ENCODE peak calls at places on chromosomes 13 and 19, in seven cellular contexts. H, I, X, R, V, D and L are unnamed samples.
A peak's percentile ranks its signal among the peaks of the same experiment; 100 is the strongest.

GRCh38 chr13:23899555-23899954 is 2.3 kb upstream of the C1QTNF9B start:
- DNase-seq in D (peak; percentile 61), R (no peak), I (peak; percentile 32), X (no peak), H (peak; percentile 67), V (no peak), L (no peak)

GRCh38 chr13:113560645-113561416 is 23.7 kb upstream of the TFDP1 start:
- DNase-seq in R (no peak), I (no peak), H (no peak), V (no peak), D (no peak), X (no peak), L (no peak)

GRCh38 chr19:46976845-46977320 is 42.8 kb upstream of the NPAS1 start:
- DNase-seq in D (no peak), V (no peak), R (no peak), H (no peak), I (no peak), X (peak; percentile 70), L (no peak)

GRCh38 chr13:41458939-41459753 is 1.8 kb downstream of the RGCC start:
- DNase-seq in R (peak; percentile 70), H (peak; percentile 73), D (no peak), I (peak; percentile 45), X (no peak), V (peak; percentile 48), L (no peak)

GRCh38 chr13:31870511-31870910 is 131.2 kb downstream of the RXFP2 start:
- DNase-seq in V (no peak), H (no peak), X (no peak), I (no peak), D (no peak), R (no peak), L (no peak)

GRCh38 chr13:37741536-37741935 is 128.0 kb downstream of the TRPC4 start:
- DNase-seq in D (no peak), V (no peak), I (no peak), X (no peak), H (no peak), R (no peak), L (no peak)

GRCh38 chr19:55454787-55455243 is 6.6 kb downstream of the ISOC2 start:
- DNase-seq in X (peak; percentile 73), H (peak; percentile 81), I (peak; percentile 42), V (peak; percentile 28), D (no peak), R (peak; percentile 58), L (no peak)

GRCh38 chr13:66076417-66076816 is 1153.7 kb downstream of the PCDH9 start:
- DNase-seq in D (peak; percentile 15), H (no peak), X (no peak), R (no peak), I (no peak), V (no peak), L (no peak)

GRCh38 chr19:4217429-4218264 is 11.7 kb upstream of the EBI3 start:
- DNase-seq in H (peak; percentile 71), X (no peak), I (no peak), V (no peak), D (no peak), R (no peak), L (no peak)

GRCh38 chr19:38714354-38714778 is 29.9 kb downstream of the CAPN12 start:
- DNase-seq in V (no peak), I (no peak), X (no peak), H (no peak), R (no peak), D (no peak), L (no peak)

GRCh38 chr13:49084961-49085360 is 109.2 kb downstream of the FNDC3A start:
- DNase-seq in V (no peak), X (no peak), I (no peak), D (no peak), H (no peak), R (no peak), L (no peak)

GRCh38 chr19:4455742-4456565 is 1.6 kb downstream of the UBXN6 start:
- DNase-seq in H (peak; percentile 65), D (no peak), R (no peak), I (peak; percentile 66), V (no peak), X (no peak), L (no peak)

GRCh38 chr13:28387740-28388501 is 107.0 kb downstream of the FLT1 start:
- DNase-seq in H (no peak), V (no peak), R (no peak), D (no peak), I (no peak), X (no peak), L (no peak)

GRCh38 chr13:79533781-79534400 is 52.9 kb downstream of the NDFIP2 start:
- DNase-seq in V (no peak), I (no peak), R (no peak), D (no peak), X (no peak), H (no peak), L (no peak)

GRCh38 chr19:17314007-17314589 is 4.7 kb downstream of the DDA1 start:
- DNase-seq in X (no peak), R (no peak), V (no peak), I (no peak), H (no peak), D (no peak), L (no peak)

GRCh38 chr13:63044617-63045016 is 1629.0 kb upstream of the PCDH20 start:
- DNase-seq in X (no peak), H (peak; percentile 55), V (no peak), R (no peak), D (no peak), I (no peak), L (no peak)

GRCh38 chr19:6790194-6791128 is 18.0 kb downstream of the VAV1 start:
- DNase-seq in I (no peak), H (no peak), V (no peak), X (no peak), D (no peak), R (no peak), L (no peak)

GRCh38 chr19:33437351-33438015 is 64.0 kb downstream of the CEBPG start:
- DNase-seq in X (no peak), D (no peak), H (no peak), R (no peak), I (no peak), V (no peak), L (no peak)

GRCh38 chr13:21676611-21677021 is 5.7 kb downstream of the FGF9 start:
- DNase-seq in X (peak; percentile 73), H (peak; percentile 86), V (no peak), R (peak; percentile 14), I (no peak), D (no peak), L (no peak)

GRCh38 chr13:111485491-111486250 is 165.2 kb downstream of the TEX29 start:
- DNase-seq in H (no peak), I (no peak), V (no peak), R (no peak), D (no peak), X (no peak), L (no peak)

GRCh38 chr19:55426042-55426441 is 17.1 kb downstream of the SHISA7 start:
- DNase-seq in R (no peak), X (no peak), H (no peak), V (no peak), I (no peak), D (no peak), L (no peak)